ENCODE peak calls at places on chromosomes 7 and 10, in four cellular contexts. One of them, this sample, is unnamed.

GRCh38 chr10:62790019-62790555 is 14.4 kb upstream of the ADO start:
- DNase-seq in activated CD4-positive, alpha-beta T cell treated with anti-CD3 and anti-CD28 coated beads, Interleukin-2, amount 10 ng/mL, durations not matched to agents 7 days and 5 days: no peak
- DNase-seq in hippocampal formation: no peak
- DNase-seq in fibroblast of gingiva: no peak
- DNase-seq in this sample: no peak

GRCh38 chr10:117686606-117687005 is 144.1 kb downstream of the EMX2 start:
- DNase-seq in activated CD4-positive, alpha-beta T cell treated with anti-CD3 and anti-CD28 coated beads, Interleukin-2, amount 10 ng/mL, durations not matched to agents 7 days and 5 days: no peak
- DNase-seq in hippocampal formation: no peak
- DNase-seq in fibroblast of gingiva: no peak
- DNase-seq in this sample: no peak

GRCh38 chr7:86826948-86827347 is 183.2 kb downstream of the GRM3 start:
- DNase-seq in activated CD4-positive, alpha-beta T cell treated with anti-CD3 and anti-CD28 coated beads, Interleukin-2, amount 10 ng/mL, durations not matched to agents 7 days and 5 days: no peak
- DNase-seq in hippocampal formation: no peak
- DNase-seq in fibroblast of gingiva: no peak
- DNase-seq in this sample: no peak

GRCh38 chr7:87187120-87187519 is 32.4 kb downstream of the TMEM243 start:
- DNase-seq in activated CD4-positive, alpha-beta T cell treated with anti-CD3 and anti-CD28 coated beads, Interleukin-2, amount 10 ng/mL, durations not matched to agents 7 days and 5 days: no peak
- DNase-seq in hippocampal formation: no peak
- DNase-seq in fibroblast of gingiva: no peak
- DNase-seq in this sample: no peak

GRCh38 chr7:26208040-26208439 is 6.5 kb downstream of the CBX3 start:
- DNase-seq in activated CD4-positive, alpha-beta T cell treated with anti-CD3 and anti-CD28 coated beads, Interleukin-2, amount 10 ng/mL, durations not matched to agents 7 days and 5 days: no peak
- DNase-seq in hippocampal formation: no peak
- DNase-seq in fibroblast of gingiva: no peak
- DNase-seq in this sample: no peak

GRCh38 chr7:98934267-98934666 is 55.9 kb downstream of the TRRAP start:
- DNase-seq in activated CD4-positive, alpha-beta T cell treated with anti-CD3 and anti-CD28 coated beads, Interleukin-2, amount 10 ng/mL, durations not matched to agents 7 days and 5 days: no peak
- DNase-seq in hippocampal formation: no peak
- DNase-seq in fibroblast of gingiva: no peak
- DNase-seq in this sample: no peak

GRCh38 chr7:44325181-44325671 is at the start of gene CAMK2B:
- DNase-seq in activated CD4-positive, alpha-beta T cell treated with anti-CD3 and anti-CD28 coated beads, Interleukin-2, amount 10 ng/mL, durations not matched to agents 7 days and 5 days: peak; percentile 5
- DNase-seq in hippocampal formation: no peak
- DNase-seq in fibroblast of gingiva: no peak
- DNase-seq in this sample: no peak

GRCh38 chr10:88582806-88583583 is at the start of gene RNLS:
- DNase-seq in activated CD4-positive, alpha-beta T cell treated with anti-CD3 and anti-CD28 coated beads, Interleukin-2, amount 10 ng/mL, durations not matched to agents 7 days and 5 days: peak; percentile 58
- DNase-seq in hippocampal formation: peak; percentile 66
- DNase-seq in fibroblast of gingiva: peak; percentile 54
- DNase-seq in this sample: peak; percentile 76

GRCh38 chr7:74003609-74004008 is 24.4 kb upstream of the ELN start:
- DNase-seq in activated CD4-positive, alpha-beta T cell treated with anti-CD3 and anti-CD28 coated beads, Interleukin-2, amount 10 ng/mL, durations not matched to agents 7 days and 5 days: no peak
- DNase-seq in hippocampal formation: no peak
- DNase-seq in fibroblast of gingiva: no peak
- DNase-seq in this sample: no peak

GRCh38 chr10:64484931-64485330 is 963.7 kb downstream of the REEP3 start:
- DNase-seq in activated CD4-positive, alpha-beta T cell treated with anti-CD3 and anti-CD28 coated beads, Interleukin-2, amount 10 ng/mL, durations not matched to agents 7 days and 5 days: no peak
- DNase-seq in hippocampal formation: no peak
- DNase-seq in fibroblast of gingiva: no peak
- DNase-seq in this sample: no peak

GRCh38 chr7:35366167-35367155 is 112.6 kb upstream of the TBX20 start:
- DNase-seq in activated CD4-positive, alpha-beta T cell treated with anti-CD3 and anti-CD28 coated beads, Interleukin-2, amount 10 ng/mL, durations not matched to agents 7 days and 5 days: no peak
- DNase-seq in hippocampal formation: no peak
- DNase-seq in fibroblast of gingiva: no peak
- DNase-seq in this sample: no peak

GRCh38 chr7:50068850-50069551 is 24.0 kb downstream of the ZPBP start:
- DNase-seq in activated CD4-positive, alpha-beta T cell treated with anti-CD3 and anti-CD28 coated beads, Interleukin-2, amount 10 ng/mL, durations not matched to agents 7 days and 5 days: peak; percentile 60
- DNase-seq in hippocampal formation: no peak
- DNase-seq in fibroblast of gingiva: no peak
- DNase-seq in this sample: peak; percentile 70

GRCh38 chr7:82729172-82730030 is 285.8 kb upstream of the CACNA2D1 start:
- DNase-seq in activated CD4-positive, alpha-beta T cell treated with anti-CD3 and anti-CD28 coated beads, Interleukin-2, amount 10 ng/mL, durations not matched to agents 7 days and 5 days: peak; percentile 13
- DNase-seq in hippocampal formation: no peak
- DNase-seq in fibroblast of gingiva: peak; percentile 31
- DNase-seq in this sample: no peak

GRCh38 chr7:44220046-44220720 is 19.4 kb downstream of the YKT6 start:
- DNase-seq in activated CD4-positive, alpha-beta T cell treated with anti-CD3 and anti-CD28 coated beads, Interleukin-2, amount 10 ng/mL, durations not matched to agents 7 days and 5 days: no peak
- DNase-seq in hippocampal formation: no peak
- DNase-seq in fibroblast of gingiva: no peak
- DNase-seq in this sample: no peak

GRCh38 chr10:133379152-133379800 is at the start of gene PAOX:
- DNase-seq in activated CD4-positive, alpha-beta T cell treated with anti-CD3 and anti-CD28 coated beads, Interleukin-2, amount 10 ng/mL, durations not matched to agents 7 days and 5 days: peak; percentile 53
- DNase-seq in hippocampal formation: peak; percentile 62
- DNase-seq in fibroblast of gingiva: peak; percentile 62
- DNase-seq in this sample: peak; percentile 83

GRCh38 chr10:3096149-3096548 is 28.8 kb downstream of the PFKP start:
- DNase-seq in activated CD4-positive, alpha-beta T cell treated with anti-CD3 and anti-CD28 coated beads, Interleukin-2, amount 10 ng/mL, durations not matched to agents 7 days and 5 days: no peak
- DNase-seq in hippocampal formation: no peak
- DNase-seq in fibroblast of gingiva: peak; percentile 22
- DNase-seq in this sample: no peak

GRCh38 chr10:70331486-70332268 is 47.9 kb upstream of the NPFFR1 start:
- DNase-seq in activated CD4-positive, alpha-beta T cell treated with anti-CD3 and anti-CD28 coated beads, Interleukin-2, amount 10 ng/mL, durations not matched to agents 7 days and 5 days: peak; percentile 17
- DNase-seq in hippocampal formation: no peak
- DNase-seq in fibroblast of gingiva: peak; percentile 92
- DNase-seq in this sample: peak; percentile 30

GRCh38 chr10:44706745-44707144 is 204.4 kb upstream of the TMEM72 start:
- DNase-seq in activated CD4-positive, alpha-beta T cell treated with anti-CD3 and anti-CD28 coated beads, Interleukin-2, amount 10 ng/mL, durations not matched to agents 7 days and 5 days: no peak
- DNase-seq in hippocampal formation: no peak
- DNase-seq in fibroblast of gingiva: peak; percentile 91
- DNase-seq in this sample: no peak

This sample was measured in Caco-2.